ENCODE peak calls at places on chromosomes 11 and 22, in six cellular contexts. U is endothelial cell, H is psoas muscle, G is AG04450, Y is testis, S is heart left ventricle. L is an unnamed sample.

GRCh38 chr11:11514246-11514645 is 107.6 kb downstream of the GALNT18 start:
- DNase-seq in H (no peak), S (no peak), Y (no peak), G (no peak), U (no peak), L (no peak)

GRCh38 chr22:45885941-45886395 is 91.0 kb downstream of the WNT7B start:
- DNase-seq in G (no peak), Y (no peak), S (peak; percentile 31), U (no peak), H (no peak), L (no peak)

GRCh38 chr11:71500601-71501021 is 26.5 kb upstream of the KRTAP5-7 start:
- DNase-seq in S (peak; percentile 54), G (no peak), H (no peak), U (no peak), Y (peak; percentile 63), L (no peak)

GRCh38 chr22:46696225-46696518 is 41.9 kb downstream of the CERK start:
- DNase-seq in Y (no peak), S (no peak), G (no peak), U (no peak), H (no peak), L (no peak)

GRCh38 chr22:35622132-35622913 is 5.2 kb upstream of the MB start:
- DNase-seq in G (no peak), S (peak; percentile 86), Y (peak; percentile 38), H (peak; percentile 79), U (no peak), L (no peak)

GRCh38 chr11:46264976-46265375 is 12.5 kb upstream of the CREB3L1 start:
- DNase-seq in H (no peak), G (no peak), S (no peak), U (no peak), Y (no peak), L (no peak)

GRCh38 chr11:128316541-128317206 is 270.7 kb downstream of the ETS1 start:
- DNase-seq in Y (no peak), S (no peak), H (no peak), U (no peak), G (no peak), L (no peak)

GRCh38 chr11:117871160-117871559 is 5.3 kb downstream of the FXYD6 start:
- DNase-seq in G (no peak), S (no peak), U (no peak), H (no peak), Y (no peak), L (no peak)

GRCh38 chr22:41215926-41216325 is 10.8 kb downstream of the L3MBTL2 start:
- DNase-seq in U (no peak), S (no peak), H (no peak), G (no peak), Y (no peak), L (no peak)

GRCh38 chr11:8564526-8564925 is 29.5 kb downstream of the STK33 start:
- DNase-seq in S (no peak), G (no peak), U (no peak), H (no peak), Y (no peak), L (no peak)
- TF ChIP-seq CTCF in S (no peak), G (no peak), U (no peak), H (no peak), Y (no peak), L (no peak)

DNA sequence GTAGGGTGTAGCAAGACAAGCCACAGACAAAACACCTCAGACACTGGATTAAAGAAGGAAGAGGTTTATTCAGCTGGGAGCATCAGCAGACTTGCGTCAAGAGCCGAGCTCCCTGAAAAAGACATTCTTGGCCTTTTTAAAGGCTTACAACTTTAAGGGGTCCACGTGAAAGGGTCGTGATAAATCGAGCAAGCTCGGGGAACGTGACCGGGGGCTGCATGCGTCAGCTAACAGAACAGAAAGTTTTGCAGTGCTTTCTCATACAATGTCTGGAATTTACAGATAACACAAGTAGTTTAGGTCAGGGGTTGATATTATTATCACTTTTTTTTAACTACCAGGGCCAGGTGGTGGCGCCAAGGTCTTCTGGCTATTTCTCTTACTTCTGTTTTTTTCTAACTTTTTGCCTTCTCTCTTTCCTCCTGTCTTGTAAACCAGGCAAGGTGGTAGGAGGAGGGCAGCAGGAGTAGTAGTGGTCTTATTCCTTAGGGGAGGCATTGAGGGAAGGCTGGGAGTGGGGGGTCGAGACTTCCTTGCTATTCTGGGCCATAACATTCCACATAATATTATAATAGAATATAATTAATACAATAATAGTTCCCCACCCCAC is 631 bp upstream of the ALDH3B1 start:
- DNase-seq in Y (no peak), U (no peak), G (no peak), H (no peak), S (no peak), L (no peak)
- TF ChIP-seq CTCF in Y (no peak), U (no peak), G (peak; percentile 41), H (no peak), S (no peak), L (peak; percentile 51)

GRCh38 chr22:24834845-24835570 is 29.0 kb downstream of the SGSM1 start:
- DNase-seq in Y (peak; percentile 32), U (peak; percentile 40), H (no peak), S (no peak), G (no peak), L (no peak)
- TF ChIP-seq CTCF in Y (no peak), U (no peak), H (no peak), S (peak; percentile 12), G (peak; percentile 20), L (no peak)

DNA sequence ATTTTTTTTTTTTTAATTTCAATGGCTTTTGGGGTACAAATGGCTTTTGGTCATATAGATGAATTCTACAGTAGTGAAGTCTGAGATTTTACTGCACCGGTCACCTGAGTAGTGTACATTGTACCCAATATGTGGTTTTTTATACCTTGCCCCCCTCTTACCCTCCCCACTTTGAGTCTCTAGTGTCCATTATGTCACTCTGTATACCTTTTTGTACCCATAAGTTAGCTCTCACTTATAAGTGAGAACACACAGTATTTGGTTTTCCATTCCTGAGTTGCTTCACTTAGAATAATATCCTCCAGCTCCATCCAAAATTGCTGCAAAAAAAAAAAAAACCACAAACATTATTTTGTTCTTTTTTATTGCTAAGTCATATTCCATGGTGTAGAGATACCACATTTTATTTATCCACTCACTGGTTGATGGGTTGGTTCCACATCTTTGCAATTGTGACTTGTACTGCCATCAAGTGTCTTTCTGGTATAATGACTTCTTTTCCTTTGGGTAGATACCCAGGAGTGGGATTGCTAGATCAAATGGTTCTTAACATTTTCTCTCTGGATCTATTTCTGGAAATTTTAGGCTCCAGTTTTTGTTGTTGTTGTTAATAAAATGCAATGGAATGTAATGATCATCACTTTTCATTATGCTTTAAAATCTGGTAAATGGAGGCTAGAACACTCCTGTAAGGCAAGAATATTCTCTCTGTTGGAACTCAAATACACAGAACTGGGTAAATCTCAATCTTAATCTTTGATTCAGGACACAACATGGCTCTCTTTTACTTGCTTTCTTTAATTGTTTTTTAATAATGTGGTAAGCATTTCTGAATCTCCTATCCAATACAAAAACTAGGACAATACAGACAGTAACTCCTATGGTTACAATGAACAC is 10.3 kb downstream of the NEAT1 start:
- DNase-seq in U (no peak), Y (no peak), S (no peak), H (no peak), G (no peak), L (no peak)
- TF ChIP-seq CTCF in U (no peak), Y (no peak), S (no peak), H (peak; percentile 22), G (peak; percentile 13), L (peak; percentile 45)